ENCODE peak calls at places on chromosomes 5 and 9, in ten cellular contexts. One of them, this sample, is unnamed.

GRCh38 chr9:35673132-35673997 is at the start of gene CA9:
- DNase-seq in heart left ventricle: no peak
- DNase-seq in sigmoid colon: peak
- DNase-seq in ovary: no peak
- DNase-seq in HepG2: peak
- DNase-seq in A549: peak
- DNase-seq in IMR-90: no peak
- DNase-seq in stomach: peak
- DNase-seq in endothelial cell of umbilical vein: no peak
- DNase-seq in gastrocnemius medialis: peak
- DNase-seq in this sample: peak

GRCh38 chr5:94461131-94461530 is 157.3 kb downstream of the KIAA0825 start:
- DNase-seq in heart left ventricle: no peak
- DNase-seq in sigmoid colon: no peak
- DNase-seq in ovary: no peak
- DNase-seq in HepG2: no peak
- DNase-seq in A549: no peak
- DNase-seq in IMR-90: no peak
- DNase-seq in stomach: no peak
- DNase-seq in endothelial cell of umbilical vein: no peak
- DNase-seq in gastrocnemius medialis: no peak
- DNase-seq in this sample: no peak

GRCh38 chr5:32094691-32095090 is 79.4 kb downstream of the GOLPH3 start:
- DNase-seq in heart left ventricle: no peak
- DNase-seq in sigmoid colon: no peak
- DNase-seq in ovary: no peak
- DNase-seq in HepG2: no peak
- DNase-seq in A549: no peak
- DNase-seq in IMR-90: no peak
- DNase-seq in stomach: no peak
- DNase-seq in endothelial cell of umbilical vein: no peak
- DNase-seq in gastrocnemius medialis: no peak
- DNase-seq in this sample: no peak

GRCh38 chr5:146906803-146907202 is 28.2 kb upstream of the PPP2R2B start:
- DNase-seq in heart left ventricle: no peak
- DNase-seq in sigmoid colon: no peak
- DNase-seq in ovary: no peak
- DNase-seq in HepG2: no peak
- DNase-seq in A549: no peak
- DNase-seq in IMR-90: no peak
- DNase-seq in stomach: no peak
- DNase-seq in endothelial cell of umbilical vein: no peak
- DNase-seq in gastrocnemius medialis: no peak
- DNase-seq in this sample: no peak

GRCh38 chr5:108382784-108383358 is 973 bp upstream of the FBXL17 start:
- DNase-seq in heart left ventricle: no peak
- DNase-seq in sigmoid colon: no peak
- DNase-seq in ovary: no peak
- DNase-seq in HepG2: no peak
- DNase-seq in A549: peak
- DNase-seq in IMR-90: peak
- DNase-seq in stomach: no peak
- DNase-seq in endothelial cell of umbilical vein: no peak
- DNase-seq in gastrocnemius medialis: no peak
- DNase-seq in this sample: no peak

GRCh38 chr5:151270599-151270998 is 17.6 kb downstream of the GM2A start:
- DNase-seq in heart left ventricle: no peak
- DNase-seq in sigmoid colon: no peak
- DNase-seq in ovary: no peak
- DNase-seq in HepG2: no peak
- DNase-seq in A549: peak
- DNase-seq in IMR-90: peak
- DNase-seq in stomach: no peak
- DNase-seq in endothelial cell of umbilical vein: no peak
- DNase-seq in gastrocnemius medialis: no peak
- DNase-seq in this sample: no peak

GRCh38 chr5:176768174-176768970 is 42.0 kb upstream of the UNC5A start:
- DNase-seq in heart left ventricle: no peak
- DNase-seq in sigmoid colon: peak
- DNase-seq in ovary: no peak
- DNase-seq in HepG2: no peak
- DNase-seq in A549: no peak
- DNase-seq in IMR-90: no peak
- DNase-seq in stomach: no peak
- DNase-seq in endothelial cell of umbilical vein: no peak
- DNase-seq in gastrocnemius medialis: no peak
- DNase-seq in this sample: no peak

GRCh38 chr5:30908356-30908755 is 285.1 kb upstream of the CDH6 start:
- DNase-seq in heart left ventricle: no peak
- DNase-seq in sigmoid colon: no peak
- DNase-seq in ovary: no peak
- DNase-seq in HepG2: no peak
- DNase-seq in A549: no peak
- DNase-seq in IMR-90: no peak
- DNase-seq in stomach: no peak
- DNase-seq in endothelial cell of umbilical vein: no peak
- DNase-seq in gastrocnemius medialis: no peak
- DNase-seq in this sample: no peak

GRCh38 chr9:19768798-19769197 is 20.0 kb downstream of the SLC24A2 start:
- DNase-seq in heart left ventricle: no peak
- DNase-seq in sigmoid colon: no peak
- DNase-seq in ovary: no peak
- DNase-seq in HepG2: no peak
- DNase-seq in A549: no peak
- DNase-seq in IMR-90: no peak
- DNase-seq in stomach: no peak
- DNase-seq in endothelial cell of umbilical vein: no peak
- DNase-seq in gastrocnemius medialis: no peak
- DNase-seq in this sample: no peak

DNA sequence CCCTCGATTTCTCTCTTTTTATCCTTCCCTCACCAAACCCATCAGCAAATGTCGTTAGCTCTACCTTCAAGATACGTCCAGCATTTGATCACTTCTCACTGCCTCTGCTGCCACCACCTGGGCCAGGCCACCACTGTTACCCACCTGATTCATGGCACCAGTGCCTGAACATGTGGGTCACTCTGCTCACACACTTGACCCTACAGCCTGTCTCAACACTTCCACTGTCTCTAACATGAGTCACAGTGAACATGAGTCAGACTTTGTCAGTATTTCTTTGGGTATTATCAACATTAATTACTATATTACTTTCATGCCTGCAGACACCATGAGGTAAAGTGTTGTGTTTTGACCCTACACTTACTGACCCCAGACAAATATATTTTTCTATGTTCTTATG is 19.6 kb downstream of the SLC24A2 start:
- DNase-seq in heart left ventricle: no peak
- DNase-seq in sigmoid colon: no peak
- DNase-seq in ovary: no peak
- DNase-seq in HepG2: no peak
- DNase-seq in A549: no peak
- DNase-seq in IMR-90: no peak
- DNase-seq in stomach: no peak
- DNase-seq in endothelial cell of umbilical vein: no peak
- DNase-seq in gastrocnemius medialis: no peak
- DNase-seq in this sample: no peak
- TF ChIP-seq CTCF in heart left ventricle: no peak
- TF ChIP-seq CTCF in sigmoid colon: no peak
- TF ChIP-seq CTCF in ovary: no peak
- TF ChIP-seq CTCF in HepG2: no peak
- TF ChIP-seq CTCF in A549: no peak
- TF ChIP-seq CTCF in IMR-90: no peak
- TF ChIP-seq CTCF in stomach: no peak
- TF ChIP-seq CTCF in endothelial cell of umbilical vein: no peak
- TF ChIP-seq CTCF in gastrocnemius medialis: no peak
- TF ChIP-seq CTCF in this sample: no peak

DNA sequence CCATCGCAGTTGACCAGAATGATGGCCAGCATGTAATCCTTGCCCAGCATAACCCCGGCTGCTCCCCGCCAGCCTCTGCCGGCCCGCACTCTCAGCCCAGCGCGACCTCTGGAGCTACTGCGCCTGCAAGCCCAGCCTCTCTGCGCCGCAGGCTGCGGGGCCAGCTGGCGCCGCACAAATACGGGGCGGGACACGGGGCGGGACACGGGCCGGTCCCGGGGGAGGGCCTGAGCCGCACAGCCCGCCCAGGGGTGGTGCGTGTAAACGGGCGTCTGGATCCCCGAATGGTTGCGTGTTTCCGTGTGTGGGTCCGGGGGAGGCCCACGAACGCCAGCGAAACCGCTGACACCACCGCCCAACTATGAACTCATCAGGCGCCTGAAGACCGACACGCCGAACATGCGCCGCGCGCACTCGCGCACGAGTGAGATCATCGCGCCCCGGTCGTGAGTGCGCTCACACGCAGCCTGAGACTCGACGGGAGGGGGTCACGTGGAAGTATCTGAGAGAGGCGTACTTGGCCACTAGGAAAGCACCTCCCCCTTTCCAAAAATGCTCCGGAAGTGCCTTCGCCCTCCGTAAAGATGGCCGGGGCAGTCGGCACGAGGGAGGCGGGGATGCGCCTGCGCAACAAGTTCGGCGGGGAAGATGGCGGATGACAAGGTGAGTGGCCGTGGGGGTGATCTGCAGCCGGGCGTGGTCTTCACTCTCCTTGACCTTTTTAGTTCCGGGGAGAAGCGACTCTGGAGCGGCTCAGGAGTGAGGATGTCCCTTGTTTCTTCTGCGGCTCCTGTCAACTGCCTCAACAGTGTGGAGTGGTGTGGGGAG is at the start of the genes APBB3 and SLC35A4:
- DNase-seq in heart left ventricle: peak
- DNase-seq in sigmoid colon: peak
- DNase-seq in ovary: peak
- DNase-seq in HepG2: peak
- DNase-seq in A549: peak
- DNase-seq in IMR-90: peak
- DNase-seq in stomach: peak
- DNase-seq in endothelial cell of umbilical vein: peak
- DNase-seq in gastrocnemius medialis: peak
- DNase-seq in this sample: peak
- TF ChIP-seq POLR2A in heart left ventricle: no peak
- TF ChIP-seq POLR2A in sigmoid colon: peak
- TF ChIP-seq POLR2A in ovary: peak
- TF ChIP-seq POLR2A in HepG2: peak
- TF ChIP-seq POLR2A in A549: peak
- TF ChIP-seq POLR2A in IMR-90: peak
- TF ChIP-seq POLR2A in stomach: peak
- TF ChIP-seq POLR2A in endothelial cell of umbilical vein: peak
- TF ChIP-seq POLR2A in gastrocnemius medialis: peak
- TF ChIP-seq POLR2A in this sample: peak

GRCh38 chr5:6783787-6784186 is 70.6 kb downstream of the TENT4A start:
- DNase-seq in heart left ventricle: no peak
- DNase-seq in sigmoid colon: no peak
- DNase-seq in ovary: no peak
- DNase-seq in HepG2: no peak
- DNase-seq in A549: no peak
- DNase-seq in IMR-90: no peak
- DNase-seq in stomach: no peak
- DNase-seq in endothelial cell of umbilical vein: no peak
- DNase-seq in gastrocnemius medialis: no peak
- DNase-seq in this sample: no peak

GRCh38 chr5:6784481-6784880 is 71.2 kb downstream of the TENT4A start:
- DNase-seq in heart left ventricle: no peak
- DNase-seq in sigmoid colon: no peak
- DNase-seq in ovary: no peak
- DNase-seq in HepG2: no peak
- DNase-seq in A549: no peak
- DNase-seq in IMR-90: no peak
- DNase-seq in stomach: no peak
- DNase-seq in endothelial cell of umbilical vein: no peak
- DNase-seq in gastrocnemius medialis: no peak
- DNase-seq in this sample: no peak

GRCh38 chr5:6785861-6786180 is 72.6 kb downstream of the TENT4A start:
- DNase-seq in heart left ventricle: no peak
- DNase-seq in sigmoid colon: no peak
- DNase-seq in ovary: no peak
- DNase-seq in HepG2: no peak
- DNase-seq in A549: no peak
- DNase-seq in IMR-90: no peak
- DNase-seq in stomach: no peak
- DNase-seq in endothelial cell of umbilical vein: no peak
- DNase-seq in gastrocnemius medialis: no peak
- DNase-seq in this sample: no peak

GRCh38 chr5:6787941-6788340 is 74.7 kb downstream of the TENT4A start:
- DNase-seq in heart left ventricle: no peak
- DNase-seq in sigmoid colon: no peak
- DNase-seq in ovary: no peak
- DNase-seq in HepG2: no peak
- DNase-seq in A549: no peak
- DNase-seq in IMR-90: no peak
- DNase-seq in stomach: no peak
- DNase-seq in endothelial cell of umbilical vein: no peak
- DNase-seq in gastrocnemius medialis: no peak
- DNase-seq in this sample: no peak

DNA sequence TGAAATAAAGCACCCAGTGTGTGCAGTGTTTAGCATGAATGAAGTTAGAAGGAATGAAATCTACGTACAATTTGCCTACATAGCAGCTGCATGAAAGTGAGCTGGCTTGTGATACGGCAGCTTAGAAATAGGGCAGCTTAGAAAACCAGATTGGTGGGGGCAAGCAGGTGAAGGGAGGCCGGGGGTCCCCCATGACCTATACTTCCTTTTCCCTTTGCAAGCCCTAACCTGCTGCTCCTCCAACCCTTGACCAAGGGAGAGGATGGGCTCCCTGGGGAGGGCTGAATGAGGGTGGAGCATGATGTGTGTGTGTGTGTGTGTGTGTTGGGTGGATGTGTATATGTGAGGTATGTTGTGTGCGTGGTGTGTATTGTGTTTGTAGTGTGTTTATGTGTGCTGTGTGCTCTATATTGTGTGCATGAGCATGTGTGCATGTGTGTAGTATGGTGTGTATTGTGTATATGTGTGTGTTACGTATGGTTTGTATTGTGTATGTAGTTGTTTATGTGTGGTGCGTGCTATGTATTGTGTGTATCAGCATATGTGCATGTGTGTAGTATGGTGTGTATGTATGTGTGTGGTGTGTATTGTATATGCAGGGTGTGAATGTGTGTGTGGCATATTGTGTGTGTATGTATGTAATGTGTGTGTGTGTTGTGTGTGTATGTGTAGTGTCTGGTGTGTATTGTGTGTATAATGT is 72.1 kb downstream of the TENT4A start:
- DNase-seq in heart left ventricle: no peak
- DNase-seq in sigmoid colon: no peak
- DNase-seq in ovary: no peak
- DNase-seq in HepG2: no peak
- DNase-seq in A549: no peak
- DNase-seq in IMR-90: no peak
- DNase-seq in stomach: no peak
- DNase-seq in endothelial cell of umbilical vein: no peak
- DNase-seq in gastrocnemius medialis: no peak
- DNase-seq in this sample: no peak
- H3K4me3 ChIP-seq in heart left ventricle: no peak
- H3K4me3 ChIP-seq in sigmoid colon: no peak
- H3K4me3 ChIP-seq in ovary: no peak
- H3K4me3 ChIP-seq in HepG2: no peak
- H3K4me3 ChIP-seq in A549: no peak
- H3K4me3 ChIP-seq in IMR-90: no peak
- H3K4me3 ChIP-seq in stomach: no peak
- H3K4me3 ChIP-seq in endothelial cell of umbilical vein: no peak
- H3K4me3 ChIP-seq in gastrocnemius medialis: no peak
- H3K4me3 ChIP-seq in this sample: no peak

DNA sequence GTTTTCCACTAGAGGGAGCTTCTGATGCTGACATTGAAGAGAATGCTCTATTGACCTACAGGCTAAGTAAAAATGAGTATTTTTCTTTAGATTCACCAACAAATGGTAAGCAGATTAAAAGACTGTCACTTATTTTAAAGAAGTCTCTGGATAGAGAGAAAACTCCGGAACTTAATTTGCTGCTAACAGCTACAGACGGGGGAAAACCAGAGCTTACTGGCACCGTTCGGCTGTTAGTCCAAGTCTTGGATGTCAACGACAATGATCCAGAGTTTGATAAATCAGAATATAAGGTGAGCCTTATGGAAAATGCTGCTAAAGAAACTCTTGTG is 764 bp downstream of the PCDHA11 start:
- DNase-seq in heart left ventricle: no peak
- DNase-seq in sigmoid colon: no peak
- DNase-seq in ovary: no peak
- DNase-seq in HepG2: no peak
- DNase-seq in A549: no peak
- DNase-seq in IMR-90: no peak
- DNase-seq in stomach: no peak
- DNase-seq in endothelial cell of umbilical vein: no peak
- DNase-seq in gastrocnemius medialis: no peak
- DNase-seq in this sample: no peak
- TF ChIP-seq CTCF in heart left ventricle: no peak
- TF ChIP-seq CTCF in sigmoid colon: no peak
- TF ChIP-seq CTCF in ovary: no peak
- TF ChIP-seq CTCF in HepG2: no peak
- TF ChIP-seq CTCF in A549: no peak
- TF ChIP-seq CTCF in IMR-90: no peak
- TF ChIP-seq CTCF in stomach: no peak
- TF ChIP-seq CTCF in endothelial cell of umbilical vein: no peak
- TF ChIP-seq CTCF in gastrocnemius medialis: no peak
- TF ChIP-seq CTCF in this sample: peak

This sample was measured in body of pancreas.